ENCODE peak calls at places on chromosomes 7 and 10, in seven cellular contexts. X, J, I, V, G, L and M are unnamed samples.

GRCh38 chr7:137871173-137871915 is 24.6 kb upstream of the DGKI start:
- DNase-seq in G (no peak), I (no peak), L (no peak), J (no peak), V (no peak), X (no peak), M (no peak)

GRCh38 chr10:29698766-29699490 is 64.2 kb upstream of the SVIL start:
- DNase-seq in I (no peak), L (no peak), J (no peak), X (no peak), V (no peak), G (no peak), M (no peak)

GRCh38 chr7:75536940-75537538 is 44.9 kb downstream of the SPDYE5 start:
- DNase-seq in I (no peak), G (no peak), X (no peak), V (no peak), J (no peak), L (no peak), M (no peak)

GRCh38 chr10:10542368-10542961 is 475.2 kb upstream of the CELF2 start:
- DNase-seq in X (no peak), G (peak; percentile 62), L (no peak), I (no peak), J (no peak), V (peak; percentile 44), M (no peak)

GRCh38 chr10:95559466-95559865 is 1.7 kb downstream of the SORBS1 start:
- DNase-seq in J (no peak), I (no peak), V (no peak), L (no peak), X (peak; percentile 78), G (no peak), M (no peak)

GRCh38 chr10:34677591-34677990 is 137.5 kb downstream of the PARD3 start:
- DNase-seq in L (no peak), I (no peak), J (no peak), V (no peak), G (no peak), X (no peak), M (no peak)

GRCh38 chr10:33136781-33137180 is 178.8 kb upstream of the ITGB1 start:
- DNase-seq in J (no peak), V (no peak), I (no peak), X (no peak), G (no peak), L (peak; percentile 68), M (no peak)

GRCh38 chr10:96360331-96360730 is 1.5 kb upstream of the OPALIN start:
- DNase-seq in G (no peak), L (no peak), X (no peak), I (no peak), V (no peak), J (no peak), M (no peak)

GRCh38 chr10:75773139-75773801 is 341.8 kb downstream of the LRMDA start:
- DNase-seq in J (no peak), I (peak; percentile 44), V (peak; percentile 70), G (peak; percentile 93), L (no peak), X (no peak), M (no peak)

GRCh38 chr10:75772153-75772887 is 340.9 kb downstream of the LRMDA start:
- DNase-seq in L (no peak), V (peak; percentile 7), I (no peak), J (no peak), G (peak; percentile 60), X (no peak), M (peak; percentile 59)

GRCh38 chr10:75774780-75775490 is 343.5 kb downstream of the LRMDA start:
- DNase-seq in I (peak; percentile 49), J (no peak), L (no peak), X (no peak), G (no peak), V (peak; percentile 35), M (no peak)

GRCh38 chr10:75771606-75772005 is 340.2 kb downstream of the LRMDA start:
- DNase-seq in X (no peak), J (no peak), L (no peak), V (no peak), G (no peak), I (no peak), M (no peak)

DNA sequence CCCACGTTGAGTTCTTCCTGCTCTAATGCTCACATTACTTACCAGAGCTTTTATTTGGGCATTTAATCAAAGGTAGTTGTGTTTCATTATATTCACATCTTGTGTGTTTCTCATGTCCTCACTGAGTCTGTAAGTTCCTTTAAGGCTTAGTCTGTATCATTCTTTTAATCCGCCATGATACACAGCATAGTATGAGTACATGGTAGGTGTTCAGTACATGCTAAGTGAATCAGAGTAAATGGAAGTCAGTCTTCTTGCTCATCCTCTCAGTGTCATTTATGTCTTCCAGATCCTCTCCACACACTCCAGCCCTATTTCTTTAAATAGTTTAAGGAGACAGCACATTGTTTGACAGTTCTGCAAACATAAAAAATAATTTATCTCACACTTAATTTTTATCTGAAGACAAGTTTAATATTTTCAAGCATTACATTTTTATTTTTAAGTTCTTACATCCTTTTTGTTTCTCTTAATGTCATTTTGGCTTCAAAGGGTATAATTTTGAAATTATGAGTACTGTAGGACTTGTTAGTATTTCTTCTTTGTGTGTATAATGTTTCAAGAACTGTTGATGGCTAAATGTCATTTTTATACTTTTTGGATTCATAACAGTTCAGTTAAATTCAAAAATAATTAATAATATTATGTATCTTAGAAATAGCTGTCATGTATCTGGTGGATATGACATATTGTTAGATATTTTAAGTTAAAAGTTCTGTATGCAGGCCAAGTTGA is 342.6 kb downstream of the LRMDA start:
- DNase-seq in I (no peak), J (no peak), L (no peak), V (no peak), G (peak; percentile 89), X (no peak), M (no peak)
- H3K4me3 ChIP-seq in I (no peak overlapping the region), J (no peak overlapping the region), L (no peak overlapping the region), V (no peak overlapping the region), G (no peak overlapping the region), X (no peak overlapping the region), M (no peak overlapping the region)

GRCh38 chr7:150367677-150368097 is 935 bp upstream of the REPIN1 start:
- DNase-seq in I (no peak), X (no peak), V (no peak), G (no peak), J (no peak), L (no peak), M (no peak)
- H3K4me3 ChIP-seq in I (peak overlapping the region; percentile 88), X (peak overlapping the region; percentile 79), V (peak overlapping the region; percentile 89), G (peak overlapping the region; percentile 39), J (peak overlapping the region; percentile 95), L (peak overlapping the region; percentile 76), M (no peak overlapping the region)

DNA sequence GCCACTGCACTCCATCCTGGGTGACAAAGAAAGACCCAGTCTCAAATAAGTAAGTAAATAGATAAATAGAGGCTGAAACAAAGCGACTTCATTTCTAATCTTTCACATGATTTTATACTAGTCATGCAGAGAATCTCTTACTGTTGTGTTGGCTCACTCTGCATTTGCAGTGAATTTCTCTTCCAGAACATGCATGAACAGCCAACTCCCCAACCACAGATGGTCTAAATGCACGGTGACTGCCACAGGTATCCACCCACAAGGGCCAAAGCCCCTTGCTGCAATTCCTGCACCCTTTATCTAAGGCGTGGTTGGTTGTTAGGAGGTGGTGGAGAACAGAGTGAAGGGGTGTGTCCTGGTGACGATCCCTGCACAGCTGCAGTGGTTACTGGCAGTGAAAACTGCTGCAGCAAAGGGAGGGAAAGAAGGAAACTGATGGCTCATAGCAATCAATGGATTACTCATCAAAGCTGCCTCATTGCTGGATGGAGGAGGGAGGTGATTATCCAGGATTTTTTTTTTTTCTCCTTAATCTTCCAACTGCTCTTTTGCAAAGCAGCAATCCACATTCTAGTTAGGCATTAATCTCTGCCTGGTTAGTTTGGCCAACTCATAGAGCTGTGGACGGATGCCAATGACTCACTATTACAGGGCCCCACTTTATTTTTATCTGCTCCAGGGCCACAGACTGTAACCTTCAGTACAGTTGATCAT is 50.6 kb downstream of the PRTFDC1 start:
- DNase-seq in L (peak; percentile 92), G (peak; percentile 98), V (peak; percentile 88), J (no peak), X (peak; percentile 25), I (peak; percentile 56), M (no peak)
- H3K4me3 ChIP-seq in L (no peak overlapping the region), G (no peak overlapping the region), V (no peak overlapping the region), J (no peak overlapping the region), X (no peak overlapping the region), I (no peak overlapping the region), M (no peak overlapping the region)

DNA sequence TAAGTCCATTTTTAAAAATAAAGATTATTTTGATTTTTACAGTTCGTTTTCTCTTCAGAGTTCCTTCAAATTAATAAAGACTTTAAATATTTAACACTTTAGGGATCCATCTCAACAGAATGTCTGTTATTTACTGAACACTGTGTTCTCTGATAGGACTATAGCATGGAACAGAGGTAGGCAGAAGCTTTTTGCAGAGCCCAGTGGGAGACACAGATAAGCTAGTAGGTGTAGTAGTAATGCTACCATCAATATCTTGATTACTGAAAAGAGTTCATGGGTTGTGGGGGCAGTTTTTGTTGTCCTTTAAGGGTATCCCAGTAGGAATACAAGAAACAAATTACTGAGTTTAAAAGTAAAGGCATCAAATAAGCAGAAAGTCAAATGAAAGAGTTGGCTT is 140.5 kb downstream of the HBP1 start:
- DNase-seq in V (no peak), G (no peak), J (no peak), I (no peak), L (no peak), X (no peak), M (no peak)
- H3K4me3 ChIP-seq in V (no peak overlapping the region), G (no peak overlapping the region), J (no peak overlapping the region), I (no peak overlapping the region), L (no peak overlapping the region), X (no peak overlapping the region), M (no peak overlapping the region)

GRCh38 chr10:53010362-53010907 is 237.9 kb upstream of the MBL2 start:
- DNase-seq in V (no peak), X (no peak), I (no peak), L (no peak), J (no peak), G (no peak), M (no peak)
- H3K4me3 ChIP-seq in V (no peak overlapping the region), X (no peak overlapping the region), I (no peak overlapping the region), L (no peak overlapping the region), J (no peak overlapping the region), G (no peak overlapping the region), M (no peak overlapping the region)

DNA sequence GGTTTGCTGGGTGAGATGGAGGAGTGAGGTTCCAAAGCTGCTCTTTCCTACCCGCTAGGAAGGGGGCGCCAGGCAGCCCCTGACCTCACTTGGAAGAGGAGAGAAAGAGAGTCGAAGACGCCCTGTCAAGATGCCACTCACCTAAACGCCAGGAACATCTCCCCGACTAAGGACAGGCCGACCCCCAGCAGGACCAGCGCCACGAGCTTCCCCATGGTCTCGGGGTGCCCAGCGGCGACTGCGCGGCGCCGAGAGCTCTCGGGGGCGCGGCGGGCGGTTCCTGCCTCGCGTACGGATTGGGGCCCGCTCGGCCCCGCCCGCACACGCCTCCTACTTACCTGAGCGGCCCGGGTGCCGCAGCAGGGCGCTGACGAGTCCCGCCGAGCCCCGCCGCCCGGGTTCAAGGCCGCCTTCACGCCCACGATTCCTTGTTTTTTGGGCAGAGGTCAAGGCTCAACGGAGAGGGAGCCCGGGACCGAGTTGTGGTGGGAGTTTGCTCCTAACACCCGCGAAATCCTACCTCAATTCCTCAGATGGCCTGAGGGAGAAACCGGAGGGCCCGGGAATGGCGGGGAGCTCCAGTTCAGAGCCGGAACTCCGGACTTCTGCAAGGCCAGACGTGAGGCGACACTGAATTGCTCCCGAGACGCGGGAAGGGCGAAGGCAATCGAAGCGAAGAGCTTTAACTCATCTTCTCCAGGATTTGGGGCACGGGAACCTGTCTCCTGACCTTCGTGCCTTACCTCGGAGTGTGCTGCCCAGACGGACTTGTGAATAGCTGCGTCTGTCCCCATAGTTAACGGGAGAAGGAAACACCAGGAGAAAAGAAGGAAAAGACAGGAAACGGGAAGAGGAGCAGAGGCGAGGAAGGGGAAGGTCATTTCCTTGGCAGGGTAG is at the start of gene PON3:
- DNase-seq in G (no peak), X (no peak), V (peak; percentile 11), I (peak; percentile 40), L (peak; percentile 22), J (peak; percentile 77), M (no peak)
- H3K4me3 ChIP-seq in G (peak within 1 kb of the TSS; percentile 34), X (no peak within 1 kb of the TSS), V (peak within 1 kb of the TSS; percentile 47), I (peak within 1 kb of the TSS; percentile 44), L (peak within 1 kb of the TSS; percentile 46), J (peak within 1 kb of the TSS; percentile 63), M (peak within 1 kb of the TSS; percentile 26)